ENCODE peak calls at places on chromosomes 2 and 18, in four cellular contexts. F is psoas muscle, R is MCF 10A, V is neural crest cell. Q is an unnamed sample.

GRCh38 chr2:47016172-47016913 is 100.7 kb upstream of the MCFD2 start:
- DNase-seq in R (peak; percentile 67), F (peak; percentile 86), V (no peak), Q (no peak)

GRCh38 chr2:113167115-113167932 is 6.4 kb upstream of the PSD4 start:
- DNase-seq in F (no peak), R (no peak), V (no peak), Q (no peak)

GRCh38 chr2:15160201-15160600 is 400.9 kb downstream of the NBAS start:
- DNase-seq in F (no peak), R (peak; percentile 8), V (no peak), Q (no peak)

GRCh38 chr2:158038906-158039305 is 62.8 kb upstream of the UPP2 start:
- DNase-seq in F (no peak), R (no peak), V (no peak), Q (no peak)

GRCh38 chr2:5538717-5539116 is 153.5 kb upstream of the SOX11 start:
- DNase-seq in V (peak; percentile 16), F (no peak), R (no peak), Q (no peak)

GRCh38 chr2:214465386-214466146 is 54.7 kb downstream of the VWC2L start:
- DNase-seq in R (peak; percentile 68), F (no peak), V (no peak), Q (peak; percentile 18)

GRCh38 chr2:69272803-69273471 is 114.1 kb downstream of the GFPT1 start:
- DNase-seq in V (no peak), R (no peak), F (no peak), Q (no peak)

GRCh38 chr2:46661526-46661925 is 182.2 kb downstream of the TMEM247 start:
- DNase-seq in R (no peak), F (no peak), V (no peak), Q (no peak)

GRCh38 chr2:88658318-88658717 is 31.1 kb upstream of the EIF2AK3 start:
- DNase-seq in V (no peak), F (no peak), R (peak; percentile 34), Q (no peak)

GRCh38 chr18:48950536-48951447 is at the start of gene SMAD7:
- DNase-seq in V (no peak), R (peak; percentile 44), F (no peak), Q (no peak)

GRCh38 chr2:155281907-155282306 is 583.4 kb downstream of the KCNJ3 start:
- DNase-seq in R (no peak), V (no peak), F (no peak), Q (no peak)

GRCh38 chr2:238928520-238929241 is 80.8 kb downstream of the TWIST2 start:
- DNase-seq in V (no peak), R (no peak), F (no peak), Q (no peak)

GRCh38 chr2:43942881-43943280 is 52.9 kb downstream of the LRPPRC start:
- DNase-seq in F (no peak), V (no peak), R (no peak), Q (no peak)

GRCh38 chr2:73112026-73112912 is 479 bp downstream of the RAB11FIP5 start:
- DNase-seq in R (peak; percentile 40), V (no peak), F (peak; percentile 64), Q (no peak)

GRCh38 chr18:25737710-25738251 is 352.6 kb downstream of the SS18 start:
- DNase-seq in F (no peak), R (peak; percentile 52), V (no peak), Q (no peak)

GRCh38 chr2:73323551-73323950 is 30.2 kb upstream of the EGR4 start:
- DNase-seq in V (no peak), F (no peak), R (no peak), Q (no peak)

GRCh38 chr2:127661949-127662510 is 13.3 kb downstream of the LIMS2 start:
- DNase-seq in V (no peak), F (peak; percentile 69), R (no peak), Q (no peak)

GRCh38 chr2:38907743-38908562 is 18.3 kb downstream of the ARHGEF33 start:
- DNase-seq in F (no peak), R (no peak), V (no peak), Q (no peak)

GRCh38 chr2:216754812-216755211 is 59.5 kb upstream of the IGFBP5 start:
- DNase-seq in F (no peak), R (no peak), V (no peak), Q (no peak)